ENCODE peak calls at places on chromosomes 13 and 19, in ten cellular contexts. O is skeletal muscle cell, I is aorta, L is IMR-90, M is GM23248, Q is kidney, U is GM23338, T is breast epithelium, N is upper lobe of right lung, V is cardiac fibroblast. X is an unnamed sample.

GRCh38 chr19:17300992-17301585 is 2.1 kb downstream of the ABHD8 start:
- DNase-seq in T (no peak), Q (no peak), V (no peak), O (no peak), I (no peak), M (no peak), U (no peak), N (no peak), L (no peak), X (no peak)

GRCh38 chr19:58569943-58570670 is 3.0 kb downstream of the MZF1 start:
- DNase-seq in O (no peak), T (no peak), Q (peak; percentile 66), N (peak; percentile 57), L (no peak), M (no peak), U (no peak), V (no peak), I (peak; percentile 37), X (peak; percentile 58)

GRCh38 chr19:48872182-48872883 is at the start of gene PPP1R15A:
- DNase-seq in L (peak; percentile 97), O (peak; percentile 89), M (peak; percentile 97), Q (peak; percentile 99), V (peak; percentile 99), U (peak; percentile 98), T (peak; percentile 99), N (peak; percentile 98), I (peak; percentile 97), X (peak; percentile 99)

GRCh38 chr13:52642131-52642530 is at the start of gene HNRNPA1L2:
- DNase-seq in M (no peak), V (no peak), T (no peak), O (no peak), Q (no peak), U (no peak), I (no peak), L (no peak), N (no peak), X (no peak)

GRCh38 chr19:4749870-4750269 is 26.2 kb upstream of the DPP9 start:
- DNase-seq in O (no peak), T (no peak), M (no peak), I (no peak), U (no peak), V (no peak), Q (no peak), N (no peak), L (no peak), X (no peak)

GRCh38 chr19:27691991-27692390 is 1521.0 kb downstream of the UQCRFS1 start:
- DNase-seq in O (no peak), N (no peak), T (no peak), L (no peak), V (no peak), U (no peak), M (no peak), Q (no peak), I (no peak), X (no peak)

GRCh38 chr13:31053098-31053497 is 108.6 kb downstream of the HSPH1 start:
- DNase-seq in I (no peak), L (peak; percentile 37), U (no peak), N (no peak), M (peak; percentile 20), O (no peak), T (peak; percentile 76), V (peak; percentile 24), Q (no peak), X (no peak)

GRCh38 chr19:4567584-4568071 is 8.1 kb upstream of the SEMA6B start:
- DNase-seq in U (peak; percentile 91), M (peak; percentile 41), L (peak; percentile 20), V (peak; percentile 69), I (no peak), Q (peak; percentile 83), N (peak; percentile 84), O (no peak), T (no peak), X (no peak)

GRCh38 chr19:12782174-12782423 is 6.7 kb upstream of the HOOK2 start:
- DNase-seq in Q (no peak), L (no peak), O (no peak), N (no peak), T (no peak), I (no peak), U (no peak), V (no peak), M (no peak), X (no peak)

GRCh38 chr13:106443625-106444024 is 91.8 kb downstream of the EFNB2 start:
- DNase-seq in M (no peak), Q (no peak), I (no peak), V (no peak), T (no peak), O (no peak), U (no peak), N (no peak), L (no peak), X (no peak)

GRCh38 chr13:106446011-106446410 is 89.5 kb downstream of the EFNB2 start:
- DNase-seq in O (peak; percentile 16), T (no peak), Q (no peak), L (peak; percentile 65), U (no peak), M (peak; percentile 35), I (no peak), V (no peak), N (no peak), X (no peak)

GRCh38 chr13:106440846-106441245 is 94.6 kb downstream of the EFNB2 start:
- DNase-seq in T (no peak), N (no peak), U (no peak), M (no peak), L (no peak), Q (no peak), V (no peak), I (no peak), O (no peak), X (no peak)
- H3K4me3 ChIP-seq in T (no peak overlapping the region), N (no peak overlapping the region), U (no peak overlapping the region), M (no peak overlapping the region), L (no peak overlapping the region), Q (no peak overlapping the region), V (no peak overlapping the region), I (no peak overlapping the region), O (no peak overlapping the region), X (no peak overlapping the region)

GRCh38 chr19:39698535-39698934 is 5.7 kb upstream of the LGALS14 start:
- DNase-seq in T (no peak), V (no peak), U (no peak), M (no peak), O (no peak), N (no peak), I (no peak), L (no peak), Q (no peak), X (no peak)

GRCh38 chr19:39692166-39692565 is 12.1 kb upstream of the LGALS14 start:
- DNase-seq in M (no peak), I (no peak), T (no peak), V (no peak), L (no peak), U (no peak), O (no peak), N (no peak), Q (no peak), X (no peak)

GRCh38 chr19:39695759-39696158 is 8.5 kb upstream of the LGALS14 start:
- DNase-seq in O (no peak), V (no peak), M (no peak), Q (no peak), L (no peak), T (no peak), I (no peak), N (no peak), U (no peak), X (no peak)

GRCh38 chr19:39696418-39696817 is 7.9 kb upstream of the LGALS14 start:
- DNase-seq in L (no peak), Q (no peak), V (no peak), O (no peak), T (no peak), I (no peak), M (no peak), U (no peak), N (no peak), X (no peak)

GRCh38 chr19:39692822-39693221 is 11.5 kb upstream of the LGALS14 start:
- DNase-seq in M (no peak), N (no peak), L (no peak), I (no peak), T (no peak), U (no peak), Q (no peak), O (no peak), V (no peak), X (no peak)
- H3K4me3 ChIP-seq in M (no peak overlapping the region), N (no peak overlapping the region), L (no peak overlapping the region), I (no peak overlapping the region), T (no peak overlapping the region), U (no peak overlapping the region), Q (no peak overlapping the region), O (no peak overlapping the region), V (no peak overlapping the region), X (no peak overlapping the region)

DNA sequence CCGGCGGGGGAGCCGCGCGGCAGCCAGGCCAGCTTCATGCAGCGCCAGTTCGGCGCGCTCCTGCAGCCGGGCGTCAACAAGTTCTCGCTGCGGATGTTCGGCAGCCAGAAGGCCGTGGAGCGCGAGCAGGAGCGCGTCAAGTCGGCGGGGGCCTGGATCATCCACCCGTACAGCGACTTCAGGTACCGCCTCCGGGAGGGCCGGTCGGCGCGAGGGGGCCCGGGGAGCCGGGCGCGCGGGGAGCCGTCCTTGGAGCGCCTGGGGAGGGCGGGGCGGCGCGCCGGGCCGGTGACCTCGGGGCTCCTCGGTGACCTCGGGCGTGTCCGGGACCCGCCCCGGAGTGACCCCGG is 690 bp downstream of the HCN2 start:
- DNase-seq in V (peak; percentile 49), O (no peak), U (no peak), M (peak; percentile 65), T (no peak), N (no peak), I (no peak), L (peak; percentile 30), Q (no peak), X (no peak)
- H3K4me3 ChIP-seq in V (no peak overlapping the region), O (peak overlapping the region; percentile 36), U (peak overlapping the region; percentile 50), M (peak overlapping the region; percentile 51), T (peak overlapping the region; percentile 52), N (no peak overlapping the region), I (no peak overlapping the region), L (peak overlapping the region; percentile 36), Q (no peak overlapping the region), X (no peak overlapping the region)

GRCh38 chr19:35352448-35353304 is 5.0 kb downstream of the FFAR1 start:
- DNase-seq in N (peak; percentile 76), V (peak; percentile 86), O (no peak), Q (peak; percentile 79), M (peak; percentile 83), T (no peak), I (peak; percentile 67), U (peak; percentile 94), L (peak; percentile 64), X (peak; percentile 35)

GRCh38 chr19:35350591-35350990 is 2.9 kb downstream of the FFAR1 start:
- DNase-seq in N (peak; percentile 58), L (no peak), T (no peak), O (no peak), I (no peak), M (no peak), V (no peak), Q (peak; percentile 65), U (no peak), X (peak; percentile 41)

GRCh38 chr19:35353635-35354034 is 4.6 kb upstream of the FFAR3 start:
- DNase-seq in O (no peak), V (peak; percentile 53), L (no peak), N (peak; percentile 28), I (no peak), T (no peak), M (no peak), Q (peak; percentile 4), U (no peak), X (peak; percentile 4)

GRCh38 chr19:35351441-35352176 is 3.9 kb downstream of the FFAR1 start:
- DNase-seq in U (no peak), Q (peak; percentile 66), V (no peak), T (no peak), L (no peak), N (peak; percentile 57), O (no peak), M (no peak), I (peak; percentile 38), X (no peak)

GRCh38 chr19:35352177-35352447 is 4.4 kb downstream of the FFAR1 start:
- DNase-seq in I (no peak), L (no peak), T (no peak), M (no peak), U (peak; percentile 13), N (no peak), Q (peak; percentile 64), O (no peak), V (no peak), X (no peak)
- H3K4me3 ChIP-seq in I (no peak overlapping the region), L (no peak overlapping the region), T (no peak overlapping the region), M (no peak overlapping the region), U (no peak overlapping the region), N (no peak overlapping the region), Q (no peak overlapping the region), O (no peak overlapping the region), V (no peak overlapping the region), X (no peak overlapping the region)

X was measured in tibial artery.